ENCODE peak calls at places on chromosomes 13 and 19, in four cellular contexts. F is IMR-90, D is GM12878, N is endothelial cell of umbilical vein. Q is an unnamed sample.

GRCh38 chr13:102185375-102185984 is 216.4 kb downstream of the FGF14 start:
- DNase-seq in D (no peak), F (no peak), N (no peak), Q (no peak)

GRCh38 chr13:97226013-97226412 is 3.9 kb downstream of the MBNL2 start:
- DNase-seq in F (no peak), D (no peak), N (no peak), Q (no peak)

GRCh38 chr13:62706035-62706434 is 1290.4 kb upstream of the PCDH20 start:
- DNase-seq in N (no peak), F (peak; percentile 25), D (no peak), Q (no peak)

GRCh38 chr19:40610396-40611064 is 9.4 kb downstream of the LTBP4 start:
- DNase-seq in N (no peak), D (no peak), F (no peak), Q (no peak)

GRCh38 chr19:51971624-51972023 is 15.0 kb downstream of the ZNF350 start:
- DNase-seq in N (peak; percentile 11), D (no peak), F (peak; percentile 13), Q (no peak)

GRCh38 chr13:48037346-48038173 is at the start of gene NUDT15:
- DNase-seq in F (peak; percentile 96), N (peak; percentile 96), D (peak; percentile 96), Q (peak; percentile 82)

GRCh38 chr19:42132030-42132628 is at the start of gene POU2F2:
- DNase-seq in D (peak; percentile 41), F (no peak), N (no peak), Q (peak; percentile 19)

GRCh38 chr13:36736119-36736726 is 62.4 kb downstream of the SERTM1 start:
- DNase-seq in F (peak; percentile 62), D (no peak), N (peak; percentile 65), Q (peak; percentile 41)

GRCh38 chr13:65292488-65292901 is 1937.6 kb downstream of the PCDH9 start:
- DNase-seq in N (peak; percentile 32), F (peak; percentile 86), D (no peak), Q (no peak)
- TF ChIP-seq FOS in N (peak; percentile 33), F (peak; percentile 46), D (no peak), Q (no peak)

DNA sequence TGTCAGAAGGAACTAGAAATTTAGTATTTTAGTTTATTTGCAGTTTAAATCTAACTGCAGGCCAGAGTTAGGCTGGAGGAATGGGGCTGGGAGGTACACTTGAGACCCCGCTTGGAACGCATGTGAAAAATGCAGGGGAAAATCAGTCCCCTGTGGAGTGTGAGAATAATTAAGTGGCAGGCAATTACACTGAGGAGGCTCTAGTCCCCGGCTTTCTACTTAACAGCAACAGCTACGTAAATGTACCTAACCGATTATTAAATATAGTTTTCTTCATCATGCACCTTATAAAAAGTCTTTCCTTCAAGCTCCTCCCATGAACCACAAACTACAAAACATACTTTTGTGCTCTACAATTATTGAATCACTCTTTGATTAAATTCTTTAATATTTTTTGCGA is 808 bp downstream of the ZNF708 start:
- DNase-seq in F (no peak), N (no peak), D (no peak), Q (no peak)
- TF ChIP-seq FOS in F (no peak), N (no peak), D (no peak), Q (no peak)

DNA sequence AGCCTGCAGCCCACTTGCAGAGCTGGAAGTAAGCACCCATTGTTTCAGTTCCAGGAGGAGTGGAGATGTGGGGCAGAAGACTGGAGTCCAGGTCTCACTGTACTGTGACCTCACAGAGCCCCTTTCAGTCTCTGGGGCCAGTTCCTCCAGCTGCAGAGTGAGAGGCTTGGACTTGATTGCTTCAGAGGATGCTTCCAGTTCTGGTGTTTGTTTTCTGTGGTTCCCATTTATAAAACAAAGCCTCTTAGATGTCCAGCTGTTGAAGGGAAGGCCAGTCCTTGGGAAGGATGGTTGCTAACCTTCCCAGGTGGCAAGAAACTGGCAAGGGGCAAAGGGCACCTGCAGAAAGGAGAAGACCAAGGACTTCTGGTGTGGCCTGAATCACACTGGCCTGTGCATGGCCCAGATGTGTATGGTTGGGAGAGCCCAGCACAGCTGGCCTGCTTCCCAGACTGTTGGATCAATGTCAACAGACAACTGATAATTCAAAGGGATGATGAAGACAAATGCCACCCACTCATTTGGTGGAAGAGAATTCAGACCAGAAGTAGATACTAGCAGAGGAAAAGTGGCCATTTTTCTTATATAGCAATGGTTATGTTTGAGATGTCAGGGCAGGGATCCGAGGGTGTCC is 218.5 kb downstream of the ZNF536 start:
- DNase-seq in D (no peak), N (no peak), F (no peak), Q (no peak)
- TF ChIP-seq FOS in D (no peak), N (no peak), F (no peak), Q (no peak)

GRCh38 chr19:49763230-49763629 is at the start of gene TSKS:
- DNase-seq in F (no peak), D (no peak), N (no peak), Q (no peak)

GRCh38 chr19:49758292-49758691 is 4.8 kb downstream of the TSKS start:
- DNase-seq in D (no peak), N (no peak), F (peak; percentile 83), Q (no peak)

GRCh38 chr19:49761249-49761624 is 1.9 kb downstream of the TSKS start:
- DNase-seq in D (no peak), N (no peak), F (no peak), Q (no peak)

GRCh38 chr19:49764341-49764740 is 1.2 kb upstream of the TSKS start:
- DNase-seq in D (no peak), N (no peak), F (no peak), Q (no peak)

DNA sequence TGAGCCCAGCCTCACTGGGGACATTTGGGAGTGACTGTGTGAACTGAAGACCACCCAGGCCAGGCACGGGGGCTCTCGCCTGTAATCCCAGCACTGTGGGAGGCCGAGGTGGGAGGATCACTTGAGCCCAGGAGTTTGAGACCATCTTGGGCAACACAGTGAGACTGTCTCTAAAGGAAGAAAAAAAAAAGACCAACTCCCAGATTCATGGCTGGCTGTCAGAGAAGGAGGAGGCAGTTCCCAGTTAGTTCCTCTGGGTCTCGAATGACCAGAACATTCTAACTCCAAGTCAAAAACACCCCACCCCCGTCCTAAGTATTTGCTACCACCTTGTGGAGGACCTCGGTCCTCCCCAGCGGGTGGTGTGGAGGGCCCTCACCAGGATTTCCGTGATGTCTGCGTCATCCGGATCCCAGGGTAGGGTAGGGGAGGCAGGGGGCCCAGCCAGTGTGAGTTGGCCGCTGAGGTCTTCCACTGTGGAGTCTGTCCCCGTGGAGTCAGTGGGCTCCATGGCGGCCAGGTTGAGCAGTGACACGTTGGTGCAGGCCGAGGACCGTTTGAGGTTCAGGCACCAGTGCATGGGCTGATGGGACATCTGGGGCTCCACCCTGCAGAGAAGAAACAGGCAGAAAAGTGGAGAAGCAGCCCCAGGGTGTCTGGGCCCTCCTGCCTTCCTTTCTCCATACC is 1.3 kb downstream of the TSKS start:
- DNase-seq in F (peak; percentile 56), D (no peak), N (no peak), Q (peak; percentile 76)
- TF ChIP-seq FOS in F (no peak), D (no peak), N (no peak), Q (no peak)

DNA sequence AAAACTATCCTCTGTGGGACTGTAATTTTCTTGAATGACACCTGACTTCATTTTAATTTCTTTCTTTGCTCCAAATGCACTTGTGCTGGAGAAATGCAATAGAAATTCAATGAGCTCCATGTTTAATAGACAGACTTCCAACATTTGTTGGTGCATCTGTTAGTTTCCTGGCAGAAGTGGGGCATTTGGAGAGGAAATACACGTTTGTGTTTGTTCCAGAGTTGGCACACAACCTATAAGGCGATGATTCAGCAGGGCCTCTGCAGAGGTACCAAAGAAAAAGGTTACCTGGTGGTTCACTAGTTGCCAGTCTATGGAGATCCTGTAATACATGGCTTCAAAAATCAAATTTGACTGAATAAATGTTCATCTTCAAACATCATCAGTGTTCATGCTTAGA is 21.7 kb upstream of the OBI1 start:
- DNase-seq in D (no peak), N (no peak), F (no peak), Q (no peak)
- TF ChIP-seq FOS in D (no peak), N (no peak), F (no peak), Q (no peak)

Q was measured in K562.